ENCODE peak calls at places on chromosomes 13 and 19, in nine cellular contexts. One of them, this sample, is unnamed. For H3K4me1, the result is how much of the 10 kb centered on the place peaks cover.

GRCh38 chr13:101473458-101473857 is 21.0 kb downstream of the ITGBL1 start:
- DNase-seq in IMR-90: peak
- DNase-seq in cardiac muscle cell: no peak
- DNase-seq in heart left ventricle: peak
- DNase-seq in GM23338: no peak
- DNase-seq in CD8-positive, alpha-beta T cell: no peak
- DNase-seq in left ventricle myocardium inferior: peak
- DNase-seq in mucosa of descending colon: no peak
- DNase-seq in psoas muscle: no peak
- DNase-seq in this sample: no peak

GRCh38 chr13:79481685-79482052 is 714 bp downstream of the NDFIP2 start:
- DNase-seq in IMR-90: no peak
- DNase-seq in cardiac muscle cell: no peak
- DNase-seq in heart left ventricle: no peak
- DNase-seq in GM23338: no peak
- DNase-seq in CD8-positive, alpha-beta T cell: peak
- DNase-seq in left ventricle myocardium inferior: no peak
- DNase-seq in mucosa of descending colon: peak
- DNase-seq in psoas muscle: no peak
- DNase-seq in this sample: no peak

GRCh38 chr19:1261512-1261862 is 7.6 kb upstream of the CIRBP start:
- DNase-seq in IMR-90: no peak
- DNase-seq in cardiac muscle cell: no peak
- DNase-seq in heart left ventricle: no peak
- DNase-seq in GM23338: peak
- DNase-seq in CD8-positive, alpha-beta T cell: no peak
- DNase-seq in left ventricle myocardium inferior: no peak
- DNase-seq in mucosa of descending colon: no peak
- DNase-seq in psoas muscle: no peak
- DNase-seq in this sample: no peak

GRCh38 chr19:4754248-4754647 is 30.6 kb upstream of the DPP9 start:
- DNase-seq in IMR-90: peak
- DNase-seq in cardiac muscle cell: no peak
- DNase-seq in heart left ventricle: no peak
- DNase-seq in GM23338: peak
- DNase-seq in CD8-positive, alpha-beta T cell: no peak
- DNase-seq in left ventricle myocardium inferior: no peak
- DNase-seq in mucosa of descending colon: no peak
- DNase-seq in psoas muscle: no peak
- DNase-seq in this sample: no peak

GRCh38 chr13:65594255-65594654 is 1635.9 kb downstream of the PCDH9 start:
- DNase-seq in IMR-90: peak
- DNase-seq in cardiac muscle cell: no peak
- DNase-seq in heart left ventricle: no peak
- DNase-seq in GM23338: no peak
- DNase-seq in CD8-positive, alpha-beta T cell: no peak
- DNase-seq in left ventricle myocardium inferior: no peak
- DNase-seq in mucosa of descending colon: no peak
- DNase-seq in psoas muscle: no peak
- DNase-seq in this sample: no peak

GRCh38 chr13:26324294-26324693 is 70.4 kb downstream of the CDK8 start:
- DNase-seq in IMR-90: no peak
- DNase-seq in cardiac muscle cell: no peak
- DNase-seq in heart left ventricle: no peak
- DNase-seq in GM23338: no peak
- DNase-seq in CD8-positive, alpha-beta T cell: no peak
- DNase-seq in left ventricle myocardium inferior: no peak
- DNase-seq in mucosa of descending colon: no peak
- DNase-seq in psoas muscle: no peak
- DNase-seq in this sample: no peak

GRCh38 chr13:45728759-45729158 is 26.6 kb downstream of the CBY2 start:
- DNase-seq in IMR-90: no peak
- DNase-seq in cardiac muscle cell: peak
- DNase-seq in heart left ventricle: no peak
- DNase-seq in GM23338: peak
- DNase-seq in CD8-positive, alpha-beta T cell: no peak
- DNase-seq in left ventricle myocardium inferior: no peak
- DNase-seq in mucosa of descending colon: no peak
- DNase-seq in psoas muscle: no peak
- DNase-seq in this sample: peak

GRCh38 chr13:113804703-113805430 is 45.8 kb downstream of the TMEM255B start:
- DNase-seq in IMR-90: no peak
- DNase-seq in cardiac muscle cell: no peak
- DNase-seq in heart left ventricle: no peak
- DNase-seq in GM23338: peak
- DNase-seq in CD8-positive, alpha-beta T cell: no peak
- DNase-seq in left ventricle myocardium inferior: peak
- DNase-seq in mucosa of descending colon: no peak
- DNase-seq in psoas muscle: no peak
- DNase-seq in this sample: no peak

GRCh38 chr19:13864513-13865242 is 12.3 kb upstream of the NANOS3 start:
- DNase-seq in IMR-90: no peak
- DNase-seq in cardiac muscle cell: peak
- DNase-seq in heart left ventricle: no peak
- DNase-seq in GM23338: no peak
- DNase-seq in CD8-positive, alpha-beta T cell: no peak
- DNase-seq in left ventricle myocardium inferior: no peak
- DNase-seq in mucosa of descending colon: no peak
- DNase-seq in psoas muscle: no peak
- DNase-seq in this sample: no peak

GRCh38 chr13:49976314-49977258 is 20.3 kb upstream of the TRIM13 start:
- DNase-seq in IMR-90: peak
- DNase-seq in cardiac muscle cell: peak
- DNase-seq in heart left ventricle: peak
- DNase-seq in GM23338: peak
- DNase-seq in CD8-positive, alpha-beta T cell: peak
- DNase-seq in left ventricle myocardium inferior: peak
- DNase-seq in mucosa of descending colon: peak
- DNase-seq in psoas muscle: peak
- DNase-seq in this sample: peak

GRCh38 chr13:101695870-101696516 is 243.5 kb downstream of the ITGBL1 start:
- DNase-seq in IMR-90: no peak
- DNase-seq in cardiac muscle cell: no peak
- DNase-seq in heart left ventricle: peak
- DNase-seq in GM23338: no peak
- DNase-seq in CD8-positive, alpha-beta T cell: no peak
- DNase-seq in left ventricle myocardium inferior: peak
- DNase-seq in mucosa of descending colon: no peak
- DNase-seq in psoas muscle: peak
- DNase-seq in this sample: no peak

GRCh38 chr13:97221491-97221890 is 642 bp upstream of the MBNL2 start:
- DNase-seq in IMR-90: no peak
- DNase-seq in cardiac muscle cell: no peak
- DNase-seq in heart left ventricle: no peak
- DNase-seq in GM23338: no peak
- DNase-seq in CD8-positive, alpha-beta T cell: no peak
- DNase-seq in left ventricle myocardium inferior: no peak
- DNase-seq in mucosa of descending colon: no peak
- DNase-seq in psoas muscle: no peak
- DNase-seq in this sample: no peak

GRCh38 chr19:2561895-2562294 is 86.0 kb downstream of the GADD45B start:
- DNase-seq in IMR-90: no peak
- DNase-seq in cardiac muscle cell: no peak
- DNase-seq in heart left ventricle: peak
- DNase-seq in GM23338: no peak
- DNase-seq in CD8-positive, alpha-beta T cell: peak
- DNase-seq in left ventricle myocardium inferior: peak
- DNase-seq in mucosa of descending colon: no peak
- DNase-seq in psoas muscle: no peak
- DNase-seq in this sample: no peak

GRCh38 chr13:77980592-77980991 is 62.0 kb upstream of the EDNRB start:
- DNase-seq in IMR-90: peak
- DNase-seq in cardiac muscle cell: peak
- DNase-seq in heart left ventricle: no peak
- DNase-seq in GM23338: no peak
- DNase-seq in CD8-positive, alpha-beta T cell: no peak
- DNase-seq in left ventricle myocardium inferior: no peak
- DNase-seq in mucosa of descending colon: no peak
- DNase-seq in psoas muscle: no peak
- DNase-seq in this sample: no peak

DNA sequence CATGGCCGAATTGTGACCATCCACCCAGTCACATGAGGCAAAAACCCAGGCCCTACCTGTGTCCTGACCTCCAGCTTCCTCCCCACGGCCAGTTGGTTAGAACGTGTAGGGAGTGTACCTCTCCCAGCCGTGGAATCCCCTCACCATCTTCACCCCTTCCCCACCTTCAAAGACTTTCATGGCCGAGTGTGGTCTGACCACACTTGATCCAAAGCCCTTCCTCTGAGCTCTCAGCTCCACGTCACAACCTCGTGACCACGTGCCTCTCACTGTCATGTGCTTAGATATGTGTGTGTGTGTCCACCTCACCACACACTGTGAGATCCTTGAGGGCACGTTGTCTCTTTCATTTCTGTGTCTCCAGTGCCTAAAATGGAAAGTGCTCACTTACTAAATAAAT is 48.6 kb upstream of the UBE2L5 start:
- DNase-seq in IMR-90: no peak
- DNase-seq in cardiac muscle cell: no peak
- DNase-seq in heart left ventricle: no peak
- DNase-seq in GM23338: no peak
- DNase-seq in CD8-positive, alpha-beta T cell: no peak
- DNase-seq in left ventricle myocardium inferior: no peak
- DNase-seq in mucosa of descending colon: peak
- DNase-seq in psoas muscle: no peak
- DNase-seq in this sample: no peak
- H3K4me3 ChIP-seq in IMR-90: no peak
- H3K4me3 ChIP-seq in cardiac muscle cell: no peak
- H3K4me3 ChIP-seq in heart left ventricle: no peak
- H3K4me3 ChIP-seq in GM23338: no peak
- H3K4me3 ChIP-seq in CD8-positive, alpha-beta T cell: no peak
- H3K4me3 ChIP-seq in left ventricle myocardium inferior: no peak
- H3K4me3 ChIP-seq in mucosa of descending colon: no peak
- H3K4me3 ChIP-seq in psoas muscle: no peak
- H3K4me3 ChIP-seq in this sample: no peak

DNA sequence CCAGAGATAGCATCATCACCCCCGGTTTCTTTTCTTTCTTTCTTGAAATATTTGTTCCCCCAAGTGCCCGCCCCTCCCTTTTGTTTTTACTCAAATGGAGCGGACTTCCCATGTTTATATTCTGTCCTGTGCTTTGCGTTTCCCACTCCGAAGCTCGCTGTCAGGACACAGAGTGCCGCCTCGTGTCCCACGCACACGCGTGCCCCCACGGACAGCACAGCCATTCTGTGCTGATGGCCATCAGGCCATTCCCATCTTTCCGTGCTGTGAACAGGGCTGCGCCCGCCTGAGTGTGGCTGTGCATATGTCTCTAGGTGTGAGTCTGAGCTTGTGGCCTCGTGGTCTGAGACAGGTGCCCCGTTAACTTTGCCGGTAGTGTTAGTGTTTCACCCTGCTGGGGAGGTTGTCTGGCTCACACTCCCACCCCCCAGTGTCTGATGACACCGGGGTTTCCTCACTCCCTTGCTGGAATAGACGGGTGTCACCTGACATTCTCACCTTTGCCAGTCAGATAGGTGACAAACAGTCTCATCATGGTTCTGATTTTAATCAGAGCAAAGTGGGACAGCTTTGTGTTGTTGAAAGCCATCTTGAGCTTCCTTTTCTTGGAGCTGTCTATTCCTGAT is 6.9 kb downstream of the PAK4 start:
- DNase-seq in IMR-90: no peak
- DNase-seq in cardiac muscle cell: no peak
- DNase-seq in heart left ventricle: no peak
- DNase-seq in GM23338: no peak
- DNase-seq in CD8-positive, alpha-beta T cell: no peak
- DNase-seq in left ventricle myocardium inferior: no peak
- DNase-seq in mucosa of descending colon: no peak
- DNase-seq in psoas muscle: no peak
- DNase-seq in this sample: no peak
- H3K4me1 ChIP-seq in IMR-90: under half
- H3K4me1 ChIP-seq in cardiac muscle cell: under half
- H3K4me1 ChIP-seq in heart left ventricle: half or more
- H3K4me1 ChIP-seq in GM23338: under half
- H3K4me1 ChIP-seq in CD8-positive, alpha-beta T cell: under half
- H3K4me1 ChIP-seq in left ventricle myocardium inferior: half or more
- H3K4me1 ChIP-seq in mucosa of descending colon: half or more
- H3K4me1 ChIP-seq in psoas muscle: under half
- H3K4me1 ChIP-seq in this sample: under half

GRCh38 chr19:35216833-35217707 is 11.5 kb downstream of the FAM187B start:
- DNase-seq in IMR-90: no peak
- DNase-seq in cardiac muscle cell: no peak
- DNase-seq in heart left ventricle: no peak
- DNase-seq in GM23338: peak
- DNase-seq in CD8-positive, alpha-beta T cell: peak
- DNase-seq in left ventricle myocardium inferior: no peak
- DNase-seq in mucosa of descending colon: peak
- DNase-seq in psoas muscle: no peak
- DNase-seq in this sample: no peak
- TF ChIP-seq CTCF in IMR-90: no peak
- TF ChIP-seq CTCF in cardiac muscle cell: no peak
- TF ChIP-seq CTCF in heart left ventricle: no peak
- TF ChIP-seq CTCF in GM23338: peak
- TF ChIP-seq CTCF in CD8-positive, alpha-beta T cell: no peak
- TF ChIP-seq CTCF in left ventricle myocardium inferior: no peak
- TF ChIP-seq CTCF in mucosa of descending colon: no peak
- TF ChIP-seq CTCF in psoas muscle: no peak
- TF ChIP-seq CTCF in this sample: no peak

GRCh38 chr19:49064029-49064629 is 489 bp downstream of the NTF4 start:
- DNase-seq in IMR-90: no peak
- DNase-seq in cardiac muscle cell: peak
- DNase-seq in heart left ventricle: no peak
- DNase-seq in GM23338: peak
- DNase-seq in CD8-positive, alpha-beta T cell: no peak
- DNase-seq in left ventricle myocardium inferior: no peak
- DNase-seq in mucosa of descending colon: no peak
- DNase-seq in psoas muscle: no peak
- DNase-seq in this sample: no peak
- H3K4me3 ChIP-seq in IMR-90: no peak
- H3K4me3 ChIP-seq in cardiac muscle cell: peak
- H3K4me3 ChIP-seq in heart left ventricle: no peak
- H3K4me3 ChIP-seq in GM23338: peak
- H3K4me3 ChIP-seq in CD8-positive, alpha-beta T cell: no peak
- H3K4me3 ChIP-seq in left ventricle myocardium inferior: no peak
- H3K4me3 ChIP-seq in mucosa of descending colon: no peak
- H3K4me3 ChIP-seq in psoas muscle: no peak
- H3K4me3 ChIP-seq in this sample: no peak